ENCODE peak calls at places on chromosomes 11 and 22, in six cellular contexts. B, F, N, O, M and Q are unnamed samples.

GRCh38 chr22:28563636-28564035 is 116.0 kb downstream of the TTC28 start:
- DNase-seq in B (no peak), O (no peak), F (no peak), N (no peak), M (no peak), Q (no peak)

GRCh38 chr22:39284983-39285382 is 34.4 kb downstream of the RPL3 start:
- DNase-seq in M (no peak), O (no peak), B (no peak), F (no peak), N (no peak), Q (no peak)

GRCh38 chr22:27300661-27301285 is 500.8 kb downstream of the MN1 start:
- DNase-seq in F (no peak), M (no peak), O (no peak), N (no peak), B (no peak), Q (no peak)

GRCh38 chr11:58928691-58929090 is 10.6 kb upstream of the GLYATL1 start:
- DNase-seq in N (no peak), M (no peak), O (no peak), F (no peak), B (no peak), Q (no peak)

GRCh38 chr11:61141601-61142028 is 19.6 kb downstream of the VPS37C start:
- DNase-seq in B (no peak), M (no peak), N (no peak), O (no peak), F (no peak), Q (no peak)

GRCh38 chr11:77411238-77411637 is 62.7 kb downstream of the PAK1 start:
- DNase-seq in F (peak), B (peak), O (peak), M (peak), N (peak), Q (no peak)

GRCh38 chr11:131609317-131609716 is 238.9 kb downstream of the NTM start:
- DNase-seq in O (no peak), B (no peak), M (peak), F (no peak), N (no peak), Q (no peak)

GRCh38 chr22:32082331-32082730 is 39.3 kb downstream of the SLC5A1 start:
- DNase-seq in N (no peak), O (no peak), B (no peak), M (no peak), F (no peak), Q (no peak)

GRCh38 chr22:44578115-44578457 is 80.1 kb upstream of the RTL6 start:
- DNase-seq in O (no peak), F (peak), B (no peak), M (no peak), N (no peak), Q (peak)

GRCh38 chr22:39655736-39656285 is 85.3 kb downstream of the CACNA1I start:
- DNase-seq in M (no peak), O (no peak), F (no peak), N (no peak), B (no peak), Q (no peak)

GRCh38 chr11:1437500-1437899 is 47.8 kb downstream of the BRSK2 start:
- DNase-seq in F (no peak), N (no peak), M (peak), O (no peak), B (no peak), Q (no peak)